ENCODE peak calls at places on chromosomes 11 and 22, in eight cellular contexts. Q is esophagus squamous epithelium, T is tibial nerve, E is testis, Y is colonic mucosa, G is neuronal stem cell, I is tibial artery, Z is psoas muscle. N is an unnamed sample. For H3K4me1, the result is how much of the 10 kb centered on the place peaks cover.

GRCh38 chr22:32619614-32620426 is 145.2 kb downstream of the FBXO7 start:
- DNase-seq in Y (no peak), E (no peak), I (peak), G (no peak), Z (peak), Q (no peak), T (peak), N (no peak)

GRCh38 chr11:123166095-123166559 is 28.9 kb downstream of the CLMP start:
- DNase-seq in I (no peak), G (peak), Q (no peak), Z (no peak), Y (peak), T (peak), E (peak), N (no peak)

GRCh38 chr11:20443596-20443995 is 56.1 kb downstream of the PRMT3 start:
- DNase-seq in E (no peak), G (no peak), Z (no peak), T (no peak), I (no peak), Y (no peak), Q (no peak), N (no peak)

GRCh38 chr11:123580557-123581275 is 73.7 kb downstream of the SCN3B start:
- DNase-seq in E (peak), G (peak), Z (peak), I (no peak), T (no peak), Y (peak), Q (no peak), N (peak)

GRCh38 chr11:130434521-130435223 is 6.3 kb upstream of the ADAMTS8 start:
- DNase-seq in Y (peak), Z (peak), T (peak), G (peak), E (peak), I (peak), Q (no peak), N (peak)

GRCh38 chr22:31103899-31104694 is 3.3 kb downstream of the SELENOM start:
- DNase-seq in Z (no peak), I (peak), T (no peak), Y (no peak), E (peak), G (no peak), Q (no peak), N (no peak)

GRCh38 chr22:41048791-41049717 is 43.3 kb upstream of the EP300 start:
- DNase-seq in I (peak), Q (no peak), Y (peak), Z (peak), E (peak), T (peak), G (peak), N (peak)

GRCh38 chr11:29432719-29433325 is 584.0 kb downstream of the KCNA4 start:
- DNase-seq in I (no peak), G (no peak), Z (no peak), Y (no peak), E (no peak), T (no peak), Q (no peak), N (no peak)

GRCh38 chr11:117319214-117319840 is 3.3 kb upstream of the BACE1 start:
- DNase-seq in Y (no peak), E (no peak), G (no peak), Q (no peak), I (no peak), T (no peak), Z (no peak), N (no peak)

GRCh38 chr11:118715837-118716260 is 36.4 kb upstream of the TREH start:
- DNase-seq in T (no peak), E (no peak), Z (no peak), I (no peak), G (no peak), Q (no peak), Y (no peak), N (no peak)

GRCh38 chr11:65148657-65149056 is 14.3 kb upstream of the SYVN1 start:
- DNase-seq in Z (no peak), T (no peak), E (no peak), I (no peak), G (no peak), Y (no peak), Q (no peak), N (no peak)

GRCh38 chr11:74288161-74288560 is 23.3 kb downstream of the P4HA3 start:
- DNase-seq in Z (no peak), G (no peak), I (no peak), Y (no peak), E (no peak), T (no peak), Q (no peak), N (no peak)

GRCh38 chr11:8061555-8062428 is 19.2 kb upstream of the TUB start:
- DNase-seq in T (no peak), Y (no peak), I (no peak), Q (no peak), Z (no peak), E (no peak), G (no peak), N (peak)

GRCh38 chr22:40509401-40510134 is 127.0 kb downstream of the MRTFA start:
- DNase-seq in Q (no peak), E (peak), Z (peak), I (peak), T (peak), Y (peak), G (no peak), N (peak)

GRCh38 chr11:17865765-17866428 is 131.3 kb downstream of the KCNC1 start:
- DNase-seq in Z (no peak), T (no peak), I (no peak), Y (no peak), Q (no peak), E (no peak), G (no peak), N (no peak)

GRCh38 chr22:46043816-46044717 is 67.1 kb upstream of the WNT7B start:
- DNase-seq in Q (no peak), Z (peak), E (peak), Y (peak), G (no peak), I (peak), T (no peak), N (peak)

GRCh38 chr11:103851166-103851651 is 185.2 kb upstream of the DDI1 start:
- DNase-seq in Q (no peak), E (no peak), T (peak), G (no peak), Z (no peak), I (no peak), Y (no peak), N (no peak)

GRCh38 chr22:36369922-36370781 is 17.6 kb downstream of the MYH9 start:
- DNase-seq in Y (peak), Z (no peak), G (no peak), E (peak), T (no peak), Q (no peak), I (peak), N (peak)

GRCh38 chr22:39253427-39254070 is 8.8 kb upstream of the PDGFB start:
- DNase-seq in I (peak), Y (peak), T (peak), Z (peak), G (no peak), E (peak), Q (no peak), N (peak)

DNA sequence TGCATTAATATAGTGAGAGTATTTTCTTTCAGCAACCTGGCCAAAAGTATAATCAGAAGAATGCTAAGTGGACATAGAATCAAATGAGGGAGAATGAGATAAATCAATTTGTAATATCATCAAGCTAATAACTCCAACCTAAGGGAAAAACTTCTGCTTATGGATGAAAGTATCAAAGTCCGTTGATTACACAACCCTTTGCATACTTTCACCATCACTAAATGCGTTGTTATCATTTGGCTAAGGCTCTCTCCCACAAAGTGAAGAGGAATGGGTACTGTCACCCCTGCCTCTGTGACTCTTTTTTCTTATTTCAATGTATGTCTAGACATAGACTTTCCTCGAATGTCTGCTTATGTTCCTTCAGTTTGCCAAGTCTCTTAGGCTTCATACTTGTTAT is 16.4 kb upstream of the CASP4 start:
- DNase-seq in I (no peak), E (no peak), T (no peak), G (no peak), Y (no peak), Z (no peak), Q (no peak), N (no peak)
- H3K4me1 ChIP-seq in I (under half), E (under half), T (under half), G (under half), Y (under half), Z (under half), Q (under half), N (under half)

GRCh38 chr22:28440517-28441366 is 238.9 kb downstream of the TTC28 start:
- DNase-seq in T (no peak), E (no peak), Y (no peak), G (no peak), Z (no peak), I (no peak), Q (no peak), N (no peak)

GRCh38 chr22:28441720-28442263 is 237.8 kb downstream of the TTC28 start:
- DNase-seq in Z (no peak), Y (no peak), T (no peak), I (no peak), Q (no peak), E (peak), G (peak), N (no peak)

GRCh38 chr22:28444659-28445058 is 235.0 kb downstream of the TTC28 start:
- DNase-seq in E (no peak), G (no peak), T (no peak), Z (no peak), Y (no peak), I (no peak), Q (no peak), N (no peak)

GRCh38 chr22:28442951-28443876 is 236.4 kb downstream of the TTC28 start:
- DNase-seq in Z (peak), Q (no peak), I (peak), Y (peak), G (peak), E (peak), T (peak), N (peak)

DNA sequence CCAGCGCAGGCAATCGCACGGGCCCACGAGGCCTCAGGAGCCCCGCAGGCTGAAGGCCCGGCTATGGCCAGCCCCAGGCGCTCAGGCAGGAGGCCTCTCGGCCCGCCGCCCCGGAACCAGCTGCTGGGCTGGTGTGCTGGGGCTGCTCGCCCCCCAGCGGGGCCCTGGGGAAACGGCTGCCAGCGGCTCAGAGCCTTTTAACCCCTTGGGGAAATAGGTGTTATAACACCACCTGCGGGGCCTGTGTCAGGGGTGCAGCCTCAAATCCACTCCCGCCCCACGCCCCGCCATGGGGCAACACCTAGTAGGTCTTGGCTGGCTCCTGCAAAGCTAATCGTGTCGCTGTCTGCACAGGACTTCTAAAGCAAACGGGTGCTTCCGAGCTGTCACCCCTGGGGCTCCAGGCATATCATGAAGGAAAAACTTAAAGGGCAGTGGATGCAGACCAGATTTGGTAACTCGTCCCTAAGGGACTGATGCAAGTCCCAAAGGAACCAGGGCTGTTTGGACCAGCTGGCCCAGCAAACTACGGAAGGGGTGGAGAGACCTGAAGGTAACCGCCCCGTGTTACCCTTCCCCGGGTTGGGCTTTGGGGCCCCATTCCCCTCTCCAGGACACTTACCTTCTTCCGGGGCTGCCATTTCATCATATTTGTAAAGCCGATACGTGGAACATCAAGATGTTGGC is 237.2 kb downstream of the TTC28 start:
- DNase-seq in Q (no peak), E (peak), Z (peak), T (peak), G (peak), I (peak), Y (peak), N (peak)
- H3K4me1 ChIP-seq in Q (half or more), E (under half), Z (half or more), T (under half), G (under half), I (half or more), Y (under half), N (half or more)

GRCh38 chr11:134019500-134019899 is 49.4 kb upstream of the JAM3 start:
- DNase-seq in I (no peak), Z (no peak), T (no peak), Q (no peak), E (no peak), G (no peak), Y (no peak), N (no peak)

GRCh38 chr11:134017773-134018430 is 51.0 kb upstream of the JAM3 start:
- DNase-seq in Q (no peak), T (no peak), Z (no peak), Y (no peak), G (no peak), E (no peak), I (no peak), N (no peak)

GRCh38 chr11:134015541-134015940 is 53.3 kb upstream of the JAM3 start:
- DNase-seq in E (no peak), I (no peak), Q (no peak), T (no peak), Y (no peak), Z (no peak), G (no peak), N (no peak)

GRCh38 chr11:134013518-134013917 is 55.4 kb upstream of the JAM3 start:
- DNase-seq in G (no peak), T (no peak), I (no peak), Q (no peak), Y (no peak), Z (no peak), E (no peak), N (no peak)

GRCh38 chr11:134014502-134014901 is 54.4 kb upstream of the JAM3 start:
- DNase-seq in Q (no peak), T (no peak), I (no peak), Y (no peak), Z (no peak), G (no peak), E (peak), N (no peak)
- H3K4me1 ChIP-seq in Q (under half), T (under half), I (under half), Y (under half), Z (under half), G (under half), E (under half), N (under half)

GRCh38 chr22:19987394-19988306 is 29.0 kb downstream of the ARVCF start:
- DNase-seq in T (no peak), G (no peak), E (no peak), Y (peak), Q (no peak), Z (peak), I (no peak), N (no peak)
- H3K4me1 ChIP-seq in T (under half), G (under half), E (under half), Y (under half), Q (half or more), Z (under half), I (half or more), N (under half)

DNA sequence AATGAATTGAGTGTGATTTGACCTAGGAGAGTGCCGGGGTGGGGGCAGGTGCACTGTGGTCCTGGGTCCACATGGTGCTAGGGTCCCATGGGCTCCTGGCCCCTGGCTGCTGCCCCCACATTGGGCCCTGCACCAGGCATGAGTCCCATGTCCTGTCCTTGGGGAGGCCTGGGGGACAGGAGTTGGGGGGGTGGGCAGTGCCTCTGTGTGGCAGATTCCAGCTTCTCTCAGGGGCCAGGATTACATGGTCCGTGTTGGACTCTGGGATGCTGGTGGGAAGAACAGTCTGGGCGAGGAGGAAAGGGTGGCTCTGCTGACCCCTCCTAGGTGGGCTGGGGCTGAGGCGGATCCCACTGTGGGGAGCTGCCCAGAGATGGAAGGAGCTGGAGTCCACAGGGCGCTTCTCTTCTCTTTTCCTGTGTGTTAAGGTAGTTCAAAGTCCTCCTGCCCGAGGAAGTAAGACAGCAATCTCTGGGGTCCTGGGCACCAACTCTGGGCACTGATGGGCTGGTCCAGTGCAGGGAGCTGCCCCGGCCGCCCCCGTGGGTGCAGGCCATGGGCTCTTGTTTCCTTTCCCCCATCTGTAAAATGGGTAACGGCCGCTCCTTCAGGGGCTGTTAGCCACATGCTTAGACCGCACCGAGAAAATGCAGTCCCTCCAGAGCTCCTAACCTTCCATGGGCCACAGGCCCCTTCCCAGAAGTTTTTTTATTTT is 19.8 kb downstream of the KCNQ1 start:
- DNase-seq in Y (peak), I (peak), G (no peak), Z (no peak), Q (no peak), T (no peak), E (peak), N (peak)
- H3K4me1 ChIP-seq in Y (under half), I (under half), G (under half), Z (under half), Q (under half), T (under half), E (under half), N (half or more)

GRCh38 chr11:128759168-128759567 is 65.3 kb downstream of the FLI1 start:
- DNase-seq in Z (no peak), Q (no peak), E (no peak), G (no peak), I (no peak), T (no peak), Y (no peak), N (no peak)

GRCh38 chr11:128759597-128759996 is 65.7 kb downstream of the FLI1 start:
- DNase-seq in T (no peak), G (no peak), Z (no peak), I (no peak), E (no peak), Y (no peak), Q (no peak), N (no peak)

GRCh38 chr11:128757886-128758612 is 64.2 kb downstream of the FLI1 start:
- DNase-seq in G (no peak), E (no peak), Z (no peak), T (no peak), I (no peak), Y (no peak), Q (no peak), N (no peak)

GRCh38 chr11:128757235-128757711 is 63.4 kb downstream of the FLI1 start:
- DNase-seq in I (no peak), Y (peak), Z (no peak), E (peak), T (peak), G (no peak), Q (peak), N (no peak)

GRCh38 chr11:128756469-128756868 is 62.6 kb downstream of the FLI1 start:
- DNase-seq in E (no peak), Y (no peak), I (no peak), T (no peak), G (no peak), Q (no peak), Z (no peak), N (no peak)
- H3K4me1 ChIP-seq in E (under half), Y (under half), I (under half), T (under half), G (under half), Q (under half), Z (under half), N (under half)

GRCh38 chr22:42263944-42264343 is 6.5 kb downstream of the TCF20 start:
- DNase-seq in Z (no peak), T (no peak), Q (no peak), Y (no peak), I (no peak), G (no peak), E (no peak), N (no peak)

GRCh38 chr22:42261266-42261665 is 9.2 kb downstream of the TCF20 start:
- DNase-seq in Q (no peak), T (no peak), Y (no peak), G (no peak), E (no peak), I (no peak), Z (no peak), N (no peak)

GRCh38 chr22:42265321-42265720 is 5.1 kb downstream of the TCF20 start:
- DNase-seq in E (no peak), T (no peak), Y (no peak), G (no peak), I (no peak), Z (no peak), Q (no peak), N (no peak)

GRCh38 chr22:42258126-42258525 is 12.3 kb downstream of the TCF20 start:
- DNase-seq in T (no peak), E (no peak), Y (no peak), Z (no peak), Q (no peak), G (no peak), I (no peak), N (no peak)

DNA sequence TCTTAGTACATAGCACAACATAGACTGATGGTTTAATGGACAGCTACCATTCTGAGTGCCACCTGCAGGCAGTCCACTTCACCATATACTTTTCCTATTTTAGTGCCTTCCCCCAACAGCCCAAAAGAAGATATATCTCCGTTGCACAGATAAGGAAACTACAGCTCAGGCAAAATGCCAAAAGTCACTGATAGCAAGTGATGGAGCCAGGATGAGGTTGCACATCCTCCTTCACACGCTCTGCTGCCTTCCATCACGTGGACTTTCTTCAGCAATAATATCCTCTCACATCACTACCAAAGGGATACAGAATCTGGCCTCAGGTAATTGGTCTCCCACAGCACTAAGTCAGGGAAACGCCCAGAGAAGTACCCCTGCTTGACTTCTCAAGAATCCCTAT is 7.5 kb downstream of the TCF20 start:
- DNase-seq in Z (no peak), Y (no peak), E (no peak), Q (no peak), G (no peak), I (no peak), T (no peak), N (no peak)
- H3K4me1 ChIP-seq in Z (under half), Y (under half), E (under half), Q (half or more), G (under half), I (under half), T (under half), N (under half)

GRCh38 chr22:48240165-48240934 is 1477.9 kb downstream of the TBC1D22A start:
- DNase-seq in T (no peak), Z (no peak), E (peak), I (no peak), Y (no peak), G (peak), Q (no peak), N (peak)
- H3K4me1 ChIP-seq in T (under half), Z (under half), E (under half), I (under half), Y (under half), G (under half), Q (under half), N (under half)

N was measured in stomach.